ENCODE peak calls at places on chromosomes 2 and 18, in four cellular contexts. One of them, this sample, is unnamed.

GRCh38 chr2:13821255-13821880 is 811.1 kb upstream of the LRATD1 start:
- DNase-seq in endothelial cell of umbilical vein: no peak
- DNase-seq in GM12878: no peak
- DNase-seq in IMR-90: peak
- DNase-seq in this sample: no peak

GRCh38 chr2:142056784-142057183 is 74.0 kb downstream of the LRP1B start:
- DNase-seq in endothelial cell of umbilical vein: no peak
- DNase-seq in GM12878: no peak
- DNase-seq in IMR-90: no peak
- DNase-seq in this sample: no peak

GRCh38 chr2:96098900-96099590 is 17.3 kb downstream of the ADRA2B start:
- DNase-seq in GM12878: no peak
- DNase-seq in IMR-90: no peak
- DNase-seq in endothelial cell of umbilical vein: no peak
- DNase-seq in this sample: no peak

GRCh38 chr2:43225093-43225787 is 1.2 kb downstream of the ZFP36L2 start:
- DNase-seq in IMR-90: peak
- DNase-seq in GM12878: no peak
- DNase-seq in endothelial cell of umbilical vein: peak
- DNase-seq in this sample: peak

GRCh38 chr18:76494541-76495403 is at the start of gene ZNF516:
- DNase-seq in IMR-90: peak
- DNase-seq in GM12878: no peak
- DNase-seq in endothelial cell of umbilical vein: no peak
- DNase-seq in this sample: no peak

GRCh38 chr2:10717630-10718029 is 3.8 kb upstream of the ATP6V1C2 start:
- DNase-seq in IMR-90: peak
- DNase-seq in GM12878: no peak
- DNase-seq in endothelial cell of umbilical vein: peak
- DNase-seq in this sample: no peak

GRCh38 chr2:54310961-54311360 is 54.9 kb upstream of the TSPYL6 start:
- DNase-seq in endothelial cell of umbilical vein: peak
- DNase-seq in GM12878: no peak
- DNase-seq in IMR-90: no peak
- DNase-seq in this sample: no peak

GRCh38 chr2:69917854-69918253 is 2.9 kb downstream of the MXD1 start:
- DNase-seq in GM12878: no peak
- DNase-seq in endothelial cell of umbilical vein: peak
- DNase-seq in IMR-90: peak
- DNase-seq in this sample: no peak

GRCh38 chr18:28736223-28736622 is 559.3 kb upstream of the CDH2 start:
- DNase-seq in endothelial cell of umbilical vein: no peak
- DNase-seq in IMR-90: no peak
- DNase-seq in GM12878: no peak
- DNase-seq in this sample: no peak

GRCh38 chr2:207394203-207394741 is 135.5 kb upstream of the CREB1 start:
- DNase-seq in IMR-90: peak
- DNase-seq in GM12878: no peak
- DNase-seq in endothelial cell of umbilical vein: no peak
- DNase-seq in this sample: no peak

GRCh38 chr2:1366546-1367134 is 46.6 kb upstream of the TPO start:
- DNase-seq in IMR-90: no peak
- DNase-seq in endothelial cell of umbilical vein: no peak
- DNase-seq in GM12878: no peak
- DNase-seq in this sample: no peak

GRCh38 chr2:227655454-227655853 is 11.2 kb upstream of the SCYGR5 start:
- DNase-seq in IMR-90: peak
- DNase-seq in GM12878: no peak
- DNase-seq in endothelial cell of umbilical vein: peak
- DNase-seq in this sample: peak

GRCh38 chr2:9165625-9166024 is 41.0 kb upstream of the ASAP2 start:
- DNase-seq in endothelial cell of umbilical vein: no peak
- DNase-seq in IMR-90: peak
- DNase-seq in GM12878: no peak
- DNase-seq in this sample: no peak

GRCh38 chr2:64686283-64686956 is 32.7 kb upstream of the SERTAD2 start:
- DNase-seq in endothelial cell of umbilical vein: no peak
- DNase-seq in IMR-90: no peak
- DNase-seq in GM12878: no peak
- DNase-seq in this sample: no peak

GRCh38 chr2:64685430-64685829 is 31.7 kb upstream of the SERTAD2 start:
- DNase-seq in IMR-90: no peak
- DNase-seq in endothelial cell of umbilical vein: no peak
- DNase-seq in GM12878: no peak
- DNase-seq in this sample: no peak

GRCh38 chr2:64679673-64680425 is 26.1 kb upstream of the SERTAD2 start:
- DNase-seq in endothelial cell of umbilical vein: no peak
- DNase-seq in GM12878: no peak
- DNase-seq in IMR-90: no peak
- DNase-seq in this sample: no peak

GRCh38 chr2:64681479-64681967 is 27.8 kb upstream of the SERTAD2 start:
- DNase-seq in GM12878: no peak
- DNase-seq in endothelial cell of umbilical vein: no peak
- DNase-seq in IMR-90: no peak
- DNase-seq in this sample: no peak

GRCh38 chr2:64683771-64684510 is 30.2 kb upstream of the SERTAD2 start:
- DNase-seq in IMR-90: no peak
- DNase-seq in GM12878: no peak
- DNase-seq in endothelial cell of umbilical vein: no peak
- DNase-seq in this sample: no peak
- TF ChIP-seq FOS in IMR-90: no peak
- TF ChIP-seq FOS in GM12878: no peak
- TF ChIP-seq FOS in endothelial cell of umbilical vein: no peak
- TF ChIP-seq FOS in this sample: no peak

DNA sequence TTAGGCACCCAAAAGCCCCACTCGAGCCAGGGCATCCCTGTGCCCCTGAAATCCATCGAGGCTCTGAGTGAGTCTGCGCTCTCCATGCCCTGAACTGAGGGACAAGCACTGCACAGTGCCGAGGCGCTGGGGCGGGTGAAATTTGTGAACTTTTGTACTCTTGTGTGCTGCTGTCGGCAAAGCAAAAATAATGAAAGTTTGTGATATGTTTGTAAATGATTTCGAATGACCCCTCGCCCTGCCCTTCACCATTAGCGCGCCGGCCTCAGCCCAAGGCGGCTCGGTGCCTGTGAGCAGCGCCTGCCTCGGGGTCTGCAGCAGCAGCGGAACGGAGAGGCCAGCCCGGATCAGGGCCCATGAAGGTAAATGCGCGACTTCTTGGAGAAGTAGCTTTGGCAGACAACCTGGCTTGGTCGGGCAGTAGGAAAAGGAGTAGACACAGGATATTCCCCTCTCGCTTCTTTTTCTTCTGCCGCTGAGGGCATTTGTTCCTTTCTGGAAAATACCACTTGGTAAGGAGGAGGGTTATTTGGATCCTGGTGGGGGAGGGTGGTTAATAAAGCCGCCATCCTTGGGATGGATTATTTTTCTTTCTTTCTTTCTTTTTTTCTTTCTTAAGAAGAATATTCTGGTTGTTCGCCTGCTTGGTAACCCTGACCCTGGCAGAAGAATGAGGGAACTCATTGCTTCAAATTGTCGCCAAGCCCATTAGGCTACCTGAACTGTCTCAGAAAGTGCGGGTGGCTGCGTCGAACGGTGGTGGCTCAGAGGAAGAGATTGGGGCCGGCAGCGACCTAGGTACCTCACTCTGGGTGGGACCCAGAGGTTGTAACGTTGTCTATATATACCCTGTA is 1.6 kb upstream of the HOXD4 start:
- DNase-seq in GM12878: no peak
- DNase-seq in endothelial cell of umbilical vein: no peak
- DNase-seq in IMR-90: no peak
- DNase-seq in this sample: no peak
- TF ChIP-seq FOS in GM12878: no peak
- TF ChIP-seq FOS in endothelial cell of umbilical vein: no peak
- TF ChIP-seq FOS in IMR-90: no peak
- TF ChIP-seq FOS in this sample: no peak

DNA sequence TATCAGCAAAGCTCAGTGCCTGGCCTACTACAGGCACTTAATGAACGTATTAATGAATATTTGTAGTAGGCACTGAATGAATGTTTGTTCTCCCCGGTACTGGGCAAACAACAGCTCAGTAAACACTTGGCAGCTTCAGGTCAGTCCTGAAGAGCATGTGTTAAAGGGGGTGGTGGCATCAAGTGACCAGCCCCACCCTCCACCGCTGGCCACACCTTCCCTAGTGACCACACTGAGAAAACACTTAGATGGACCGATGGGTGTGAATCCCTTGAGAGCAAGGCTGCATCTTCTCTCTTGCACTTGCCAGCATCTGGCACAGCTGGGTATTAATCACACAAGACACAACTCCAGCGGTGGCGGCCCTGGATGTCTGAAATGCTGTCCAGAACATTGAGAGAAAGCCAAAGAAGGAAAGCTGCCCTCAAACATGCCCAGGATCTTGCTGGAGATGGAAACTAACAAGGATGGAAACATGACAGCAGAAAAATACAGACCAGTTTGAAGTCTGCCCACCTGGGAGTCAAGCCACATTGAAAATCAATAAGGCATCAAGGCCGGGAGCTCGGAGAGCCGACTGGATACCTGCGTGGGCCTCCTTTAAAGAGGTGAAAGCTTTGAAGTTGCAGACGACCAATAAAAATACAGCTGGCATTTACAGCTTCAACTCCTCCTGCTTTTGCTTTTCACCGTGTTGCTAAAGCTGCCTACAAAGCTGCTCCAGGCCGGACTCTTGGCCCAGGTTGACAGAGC is 279.9 kb downstream of the SRBD1 start:
- DNase-seq in GM12878: no peak
- DNase-seq in endothelial cell of umbilical vein: no peak
- DNase-seq in IMR-90: no peak
- DNase-seq in this sample: no peak
- TF ChIP-seq FOS in GM12878: no peak
- TF ChIP-seq FOS in endothelial cell of umbilical vein: no peak
- TF ChIP-seq FOS in IMR-90: no peak
- TF ChIP-seq FOS in this sample: no peak

DNA sequence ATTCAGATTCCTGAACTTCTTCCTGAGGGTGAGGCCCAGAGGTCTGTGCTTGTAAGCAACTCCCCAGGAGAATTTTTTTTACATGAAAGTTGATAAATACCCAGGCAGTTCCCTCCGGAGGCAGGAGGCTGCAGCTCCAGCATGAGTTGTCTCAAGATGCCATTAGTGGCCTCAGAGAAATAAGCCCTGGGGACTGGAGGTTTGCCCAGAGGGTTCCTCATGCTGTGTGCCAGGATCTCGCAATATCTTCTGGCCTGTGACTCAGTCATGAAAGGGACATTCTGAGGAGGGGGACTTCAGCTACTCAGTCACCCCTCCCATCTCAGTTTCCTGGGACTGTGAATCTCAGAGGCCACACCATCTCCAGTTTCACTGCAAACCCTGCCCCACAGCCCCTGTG is 49.9 kb downstream of the LYPD1 start:
- DNase-seq in IMR-90: peak
- DNase-seq in endothelial cell of umbilical vein: no peak
- DNase-seq in GM12878: no peak
- DNase-seq in this sample: no peak
- TF ChIP-seq FOS in IMR-90: no peak
- TF ChIP-seq FOS in endothelial cell of umbilical vein: no peak
- TF ChIP-seq FOS in GM12878: no peak
- TF ChIP-seq FOS in this sample: no peak

DNA sequence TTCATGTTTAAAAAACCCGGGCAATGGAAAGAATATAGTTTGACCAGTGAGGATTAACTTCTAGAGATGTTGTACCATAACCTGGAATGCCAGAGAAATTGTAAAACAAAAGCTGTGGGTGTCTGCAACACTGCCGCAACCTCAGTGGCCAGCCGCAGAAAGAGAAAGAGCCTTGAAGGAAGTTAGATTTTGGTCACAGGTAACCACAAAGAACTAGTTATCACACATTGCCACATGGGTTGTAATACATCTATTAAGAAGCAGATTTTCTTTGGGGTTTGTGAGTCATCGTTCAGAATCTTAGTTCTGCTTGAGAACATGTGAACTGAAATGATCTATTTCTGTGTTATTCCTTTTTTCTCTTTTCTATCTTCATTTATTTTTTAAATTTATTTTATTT is 222.9 kb upstream of the AGAP1 start:
- DNase-seq in endothelial cell of umbilical vein: no peak
- DNase-seq in IMR-90: peak
- DNase-seq in GM12878: peak
- DNase-seq in this sample: no peak
- TF ChIP-seq FOS in endothelial cell of umbilical vein: no peak
- TF ChIP-seq FOS in IMR-90: no peak
- TF ChIP-seq FOS in GM12878: no peak
- TF ChIP-seq FOS in this sample: no peak